ENCODE peak calls at places on chromosomes 12 and 14, in seven cellular contexts. One of them, this sample, is unnamed.

GRCh38 chr12:67107751-67108269 is 161.3 kb upstream of the CAND1 start:
- DNase-seq in GM12878: no peak
- DNase-seq in HepG2: no peak
- DNase-seq in SK-N-SH: no peak
- DNase-seq in HCT116: no peak
- DNase-seq in H1: no peak
- DNase-seq in K562: no peak
- DNase-seq in this sample: no peak

GRCh38 chr14:60616326-60617044 is 32.8 kb downstream of the SIX1 start:
- DNase-seq in HCT116: no peak
- DNase-seq in H1: no peak
- DNase-seq in K562: no peak
- DNase-seq in SK-N-SH: no peak
- DNase-seq in GM12878: no peak
- DNase-seq in HepG2: peak; percentile 7
- DNase-seq in this sample: no peak

GRCh38 chr14:74127634-74128033 is 42.9 kb downstream of the LIN52 start:
- DNase-seq in HepG2: no peak
- DNase-seq in GM12878: no peak
- DNase-seq in SK-N-SH: no peak
- DNase-seq in K562: no peak
- DNase-seq in H1: no peak
- DNase-seq in HCT116: no peak
- DNase-seq in this sample: no peak

GRCh38 chr14:34628681-34629135 is 1.2 kb downstream of the SNX6 start:
- DNase-seq in HCT116: no peak
- DNase-seq in K562: peak; percentile 32
- DNase-seq in HepG2: peak; percentile 48
- DNase-seq in SK-N-SH: peak; percentile 46
- DNase-seq in GM12878: no peak
- DNase-seq in H1: no peak
- DNase-seq in this sample: no peak

GRCh38 chr12:128261757-128262156 is 5.2 kb upstream of the TMEM132C start:
- DNase-seq in SK-N-SH: no peak
- DNase-seq in GM12878: no peak
- DNase-seq in HepG2: no peak
- DNase-seq in H1: no peak
- DNase-seq in HCT116: no peak
- DNase-seq in K562: no peak
- DNase-seq in this sample: no peak

GRCh38 chr12:22856120-22856699 is 231.2 kb downstream of the ETNK1 start:
- DNase-seq in HCT116: peak; percentile 7
- DNase-seq in SK-N-SH: peak; percentile 37
- DNase-seq in HepG2: peak; percentile 20
- DNase-seq in K562: peak; percentile 12
- DNase-seq in H1: no peak
- DNase-seq in GM12878: no peak
- DNase-seq in this sample: no peak

GRCh38 chr12:4958697-4959375 is 49.1 kb downstream of the KCNA1 start:
- DNase-seq in H1: no peak
- DNase-seq in K562: peak; percentile 10
- DNase-seq in HepG2: no peak
- DNase-seq in SK-N-SH: no peak
- DNase-seq in HCT116: no peak
- DNase-seq in GM12878: no peak
- DNase-seq in this sample: no peak

GRCh38 chr12:95607642-95608041 is 56.4 kb upstream of the USP44 start:
- DNase-seq in K562: no peak
- DNase-seq in SK-N-SH: no peak
- DNase-seq in GM12878: no peak
- DNase-seq in HCT116: no peak
- DNase-seq in HepG2: peak; percentile 18
- DNase-seq in H1: no peak
- DNase-seq in this sample: no peak

GRCh38 chr12:12689672-12690287 is 6.2 kb downstream of the GPR19 start:
- DNase-seq in GM12878: no peak
- DNase-seq in HepG2: no peak
- DNase-seq in K562: no peak
- DNase-seq in HCT116: no peak
- DNase-seq in SK-N-SH: no peak
- DNase-seq in H1: no peak
- DNase-seq in this sample: no peak

GRCh38 chr14:102962111-102962627 is 39.7 kb downstream of the AMN start:
- DNase-seq in GM12878: no peak
- DNase-seq in HepG2: no peak
- DNase-seq in SK-N-SH: no peak
- DNase-seq in H1: no peak
- DNase-seq in HCT116: no peak
- DNase-seq in K562: no peak
- DNase-seq in this sample: no peak

GRCh38 chr14:23405096-23405495 is 3.0 kb downstream of the MYH6 start:
- DNase-seq in K562: no peak
- DNase-seq in GM12878: no peak
- DNase-seq in HepG2: no peak
- DNase-seq in HCT116: no peak
- DNase-seq in SK-N-SH: no peak
- DNase-seq in H1: no peak
- DNase-seq in this sample: no peak
- H3K4me3 ChIP-seq in K562: no peak overlapping the region
- H3K4me3 ChIP-seq in GM12878: no peak overlapping the region
- H3K4me3 ChIP-seq in HepG2: no peak overlapping the region
- H3K4me3 ChIP-seq in HCT116: no peak overlapping the region
- H3K4me3 ChIP-seq in SK-N-SH: no peak overlapping the region
- H3K4me3 ChIP-seq in H1: no peak overlapping the region
- H3K4me3 ChIP-seq in this sample: no peak overlapping the region

DNA sequence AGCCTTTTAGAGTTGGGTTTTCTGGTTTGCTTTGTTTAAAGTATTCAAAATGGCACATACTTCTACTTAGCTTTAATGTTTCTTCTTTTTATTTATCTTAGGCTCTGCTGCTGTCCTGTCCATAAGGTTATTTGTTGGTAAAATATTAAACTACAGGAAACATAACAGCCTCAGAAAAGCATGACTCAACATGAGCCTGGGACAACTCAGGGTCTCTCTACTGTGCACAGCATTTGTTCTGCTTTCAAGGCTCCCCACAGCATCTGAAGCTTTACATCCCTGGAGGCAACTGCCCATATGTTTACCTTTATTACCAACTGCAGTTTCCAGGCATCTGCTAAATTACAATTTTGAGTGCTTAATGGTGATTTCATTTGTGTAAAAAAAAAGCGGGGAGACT is 954.2 kb upstream of the FBXO33 start:
- DNase-seq in K562: no peak
- DNase-seq in H1: no peak
- DNase-seq in SK-N-SH: no peak
- DNase-seq in HCT116: no peak
- DNase-seq in GM12878: no peak
- DNase-seq in HepG2: no peak
- DNase-seq in this sample: no peak
- TF ChIP-seq YY1 in K562: no peak
- TF ChIP-seq YY1 in H1: no peak
- TF ChIP-seq YY1 in SK-N-SH: no peak
- TF ChIP-seq YY1 in HCT116: no peak
- TF ChIP-seq YY1 in GM12878: no peak
- TF ChIP-seq YY1 in HepG2: no peak
- TF ChIP-seq YY1 in this sample: no peak

DNA sequence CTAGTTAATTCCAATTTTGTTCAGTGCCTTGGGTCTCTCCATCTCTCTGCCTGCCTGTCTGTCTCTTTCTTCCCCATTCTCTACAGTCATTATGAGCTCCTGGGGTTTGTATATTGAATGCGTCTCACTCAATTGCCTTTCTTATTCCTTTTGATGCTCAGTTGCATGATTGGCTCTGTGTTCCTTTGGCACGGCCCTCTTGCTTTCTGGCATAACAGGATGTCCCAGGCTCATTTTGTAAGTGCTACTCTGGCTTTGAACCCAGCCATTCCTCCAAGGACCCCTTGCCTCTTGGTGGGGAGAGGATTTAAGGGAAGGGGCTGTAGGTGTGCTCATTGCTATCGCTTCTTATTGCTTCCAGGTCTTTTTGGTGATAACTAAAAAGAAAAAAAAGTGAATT is 35.6 kb downstream of the ZNF664 start:
- DNase-seq in H1: no peak
- DNase-seq in SK-N-SH: no peak
- DNase-seq in K562: no peak
- DNase-seq in HepG2: no peak
- DNase-seq in GM12878: no peak
- DNase-seq in HCT116: no peak
- DNase-seq in this sample: no peak
- H3K4me3 ChIP-seq in H1: no peak overlapping the region
- H3K4me3 ChIP-seq in SK-N-SH: no peak overlapping the region
- H3K4me3 ChIP-seq in K562: no peak overlapping the region
- H3K4me3 ChIP-seq in HepG2: no peak overlapping the region
- H3K4me3 ChIP-seq in GM12878: no peak overlapping the region
- H3K4me3 ChIP-seq in HCT116: no peak overlapping the region
- H3K4me3 ChIP-seq in this sample: no peak overlapping the region

DNA sequence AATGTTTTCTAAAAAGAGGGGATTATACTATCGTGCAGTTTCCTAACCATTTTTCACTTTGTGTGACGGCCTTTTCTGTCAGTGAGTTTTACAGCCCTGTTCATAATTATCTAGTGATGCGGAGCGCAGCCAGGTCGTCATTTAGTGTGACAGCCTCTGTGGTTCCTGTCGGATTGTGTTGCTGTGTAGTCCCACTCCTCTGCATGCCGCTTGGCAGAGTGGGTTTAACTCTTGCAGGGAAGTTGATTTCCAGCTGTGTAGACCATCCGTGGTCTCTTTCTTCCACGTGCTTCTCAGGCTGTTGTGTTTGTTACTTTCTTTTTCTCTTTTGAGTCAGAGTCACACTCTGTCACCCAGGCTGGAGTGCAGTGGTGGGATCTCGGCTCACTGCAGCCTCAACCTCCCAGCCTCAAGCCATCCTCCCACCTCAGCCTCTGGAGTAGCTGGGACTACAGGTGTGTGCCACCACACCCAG is 8.6 kb downstream of the RAN start:
- DNase-seq in K562: no peak
- DNase-seq in HCT116: no peak
- DNase-seq in HepG2: no peak
- DNase-seq in H1: no peak
- DNase-seq in GM12878: no peak
- DNase-seq in SK-N-SH: no peak
- DNase-seq in this sample: no peak
- TF ChIP-seq YY1 in K562: no peak
- TF ChIP-seq YY1 in HCT116: no peak
- TF ChIP-seq YY1 in HepG2: no peak
- TF ChIP-seq YY1 in H1: no peak
- TF ChIP-seq YY1 in GM12878: no peak
- TF ChIP-seq YY1 in SK-N-SH: no peak
- TF ChIP-seq YY1 in this sample: no peak

GRCh38 chr14:78612666-78613065 is 442.5 kb downstream of the NRXN3 start:
- DNase-seq in K562: no peak
- DNase-seq in HepG2: no peak
- DNase-seq in HCT116: no peak
- DNase-seq in GM12878: no peak
- DNase-seq in H1: no peak
- DNase-seq in SK-N-SH: no peak
- DNase-seq in this sample: no peak
- H3K4me3 ChIP-seq in K562: no peak overlapping the region
- H3K4me3 ChIP-seq in HepG2: no peak overlapping the region
- H3K4me3 ChIP-seq in HCT116: no peak overlapping the region
- H3K4me3 ChIP-seq in GM12878: no peak overlapping the region
- H3K4me3 ChIP-seq in H1: no peak overlapping the region
- H3K4me3 ChIP-seq in SK-N-SH: no peak overlapping the region
- H3K4me3 ChIP-seq in this sample: no peak overlapping the region